ENCODE peak calls at places on chromosomes 1 and 21, in six cellular contexts. O is SK-N-SH, M is K562, H is H1, S is HepG2, Z is GM12878. P is an unnamed sample.

GRCh38 chr1:23166854-23167253 is 1.8 kb downstream of the LUZP1 start:
- DNase-seq in Z (no peak), M (no peak), S (no peak), H (no peak), O (no peak), P (no peak)

GRCh38 chr1:56202743-56203142 is 376.6 kb downstream of the PLPP3 start:
- DNase-seq in S (no peak), H (no peak), M (no peak), Z (no peak), O (no peak), P (no peak)

GRCh38 chr1:204357551-204357950 is 2.2 kb downstream of the PLEKHA6 start:
- DNase-seq in Z (no peak), H (no peak), O (peak; percentile 33), M (peak; percentile 45), S (no peak), P (no peak)

GRCh38 chr21:41667136-41667535 is 99.7 kb downstream of the RIPK4 start:
- DNase-seq in O (no peak), S (no peak), Z (no peak), H (no peak), M (no peak), P (no peak)

GRCh38 chr1:226708342-226708780 is 30.7 kb downstream of the ITPKB start:
- DNase-seq in Z (no peak), O (no peak), S (no peak), H (no peak), M (no peak), P (no peak)

GRCh38 chr1:171754381-171754705 is 12.5 kb upstream of the VAMP4 start:
- DNase-seq in H (no peak), O (no peak), S (no peak), Z (no peak), M (peak; percentile 50), P (no peak)

GRCh38 chr1:48031676-48032075 is 34.5 kb upstream of the TRABD2B start:
- DNase-seq in O (no peak), S (no peak), H (no peak), M (no peak), Z (no peak), P (no peak)

GRCh38 chr1:2194319-2194897 is at the start of gene FAAP20:
- DNase-seq in Z (no peak), M (peak; percentile 91), O (peak; percentile 93), H (no peak), S (peak; percentile 24), P (peak; percentile 26)

GRCh38 chr21:23475518-23476189 is 2131.6 kb downstream of the MRPL39 start:
- DNase-seq in Z (no peak), S (no peak), O (peak; percentile 28), H (no peak), M (no peak), P (no peak)

GRCh38 chr1:209552406-209553264 is 30.9 kb upstream of the CAMK1G start:
- DNase-seq in H (no peak), O (no peak), Z (no peak), M (no peak), S (no peak), P (no peak)

GRCh38 chr1:17441265-17441992 is 2.0 kb upstream of the RCC2 start:
- DNase-seq in H (no peak), O (no peak), M (no peak), Z (no peak), S (no peak), P (peak; percentile 67)

GRCh38 chr1:19044975-19045831 is 88.7 kb upstream of the IFFO2 start:
- DNase-seq in H (no peak), S (no peak), M (no peak), O (peak; percentile 3), Z (no peak), P (no peak)

GRCh38 chr1:41588334-41588875 is 103.9 kb upstream of the EDN2 start:
- DNase-seq in H (no peak), S (no peak), O (no peak), Z (no peak), M (no peak), P (no peak)

GRCh38 chr1:171769171-171769570 is 12.3 kb upstream of the METTL13 start:
- DNase-seq in Z (no peak), O (no peak), M (no peak), S (no peak), H (no peak), P (no peak)

GRCh38 chr1:161725888-161726630 is 4.7 kb downstream of the FCRLB start:
- DNase-seq in M (peak; percentile 35), O (peak; percentile 64), S (peak; percentile 23), H (peak; percentile 77), Z (no peak), P (no peak)

GRCh38 chr1:60972841-60973364 is 109.5 kb upstream of the NFIA start:
- DNase-seq in O (no peak), S (peak; percentile 75), H (no peak), M (peak; percentile 43), Z (no peak), P (no peak)

GRCh38 chr1:23178931-23179330 is 10.3 kb upstream of the LUZP1 start:
- DNase-seq in H (no peak), S (no peak), Z (no peak), O (peak; percentile 38), M (peak; percentile 41), P (no peak)

GRCh38 chr1:10917513-10918454 is 94.7 kb upstream of the TARDBP start:
- DNase-seq in M (no peak), O (no peak), H (no peak), Z (no peak), S (no peak), P (no peak)

GRCh38 chr1:203467550-203467921 is 8.1 kb upstream of the PRELP start:
- DNase-seq in O (no peak), H (no peak), S (no peak), Z (no peak), M (no peak), P (no peak)

GRCh38 chr1:220217383-220217988 is 54.8 kb downstream of the RAB3GAP2 start:
- DNase-seq in O (no peak), Z (no peak), M (peak; percentile 42), H (no peak), S (peak; percentile 25), P (peak; percentile 4)

GRCh38 chr1:87841332-87841731 is 512.7 kb downstream of the LMO4 start:
- DNase-seq in S (no peak), M (no peak), H (no peak), O (no peak), Z (no peak), P (no peak)

GRCh38 chr1:57229998-57230397 is 193.9 kb downstream of the DAB1 start:
- DNase-seq in Z (no peak), M (no peak), O (no peak), H (no peak), S (no peak), P (no peak)

GRCh38 chr1:154840557-154841176 is 29.4 kb downstream of the KCNN3 start:
- DNase-seq in S (no peak), O (no peak), H (no peak), Z (no peak), M (no peak), P (no peak)

GRCh38 chr1:87314101-87314500 is 14.6 kb upstream of the LMO4 start:
- DNase-seq in H (no peak), Z (no peak), M (no peak), O (no peak), S (no peak), P (no peak)

GRCh38 chr1:219708919-219709318 is 96.0 kb upstream of the ZC3H11B start:
- DNase-seq in Z (no peak), O (no peak), M (peak; percentile 41), S (no peak), H (no peak), P (no peak)

GRCh38 chr21:15515908-15516307 is 213.9 kb upstream of the USP25 start:
- DNase-seq in Z (no peak), M (no peak), H (no peak), O (no peak), S (no peak), P (no peak)

GRCh38 chr1:52424757-52425265 is 20.4 kb downstream of the PRPF38A start:
- DNase-seq in Z (no peak), O (no peak), S (no peak), H (no peak), M (no peak), P (no peak)

GRCh38 chr1:199283814-199284213 is 645.0 kb downstream of the PTPRC start:
- DNase-seq in M (no peak), S (no peak), Z (no peak), H (no peak), O (no peak), P (no peak)

GRCh38 chr1:3507636-3508275 is 53.3 kb downstream of the ARHGEF16 start:
- DNase-seq in H (no peak), M (no peak), Z (no peak), S (no peak), O (no peak), P (no peak)

GRCh38 chr21:44818636-44819011 is 762 bp upstream of the SUMO3 start:
- DNase-seq in Z (no peak), M (no peak), S (no peak), H (no peak), O (no peak), P (no peak)

GRCh38 chr1:88661188-88661587 is 22.9 kb upstream of the PKN2 start:
- DNase-seq in O (no peak), M (no peak), H (no peak), Z (no peak), S (no peak), P (no peak)

GRCh38 chr1:62601412-62601971 is 4.2 kb downstream of the ANGPTL3 start:
- DNase-seq in S (no peak), Z (no peak), M (no peak), H (no peak), O (no peak), P (no peak)

GRCh38 chr1:153539395-153540093 is 1.2 kb downstream of the S100A5 start:
- DNase-seq in H (no peak), S (no peak), O (no peak), Z (no peak), M (no peak), P (no peak)
- H3K9ac ChIP-seq in H (no peak overlapping the region), S (no peak overlapping the region), O (no peak overlapping the region), Z (no peak overlapping the region), M (no peak overlapping the region), P (no peak overlapping the region)

DNA sequence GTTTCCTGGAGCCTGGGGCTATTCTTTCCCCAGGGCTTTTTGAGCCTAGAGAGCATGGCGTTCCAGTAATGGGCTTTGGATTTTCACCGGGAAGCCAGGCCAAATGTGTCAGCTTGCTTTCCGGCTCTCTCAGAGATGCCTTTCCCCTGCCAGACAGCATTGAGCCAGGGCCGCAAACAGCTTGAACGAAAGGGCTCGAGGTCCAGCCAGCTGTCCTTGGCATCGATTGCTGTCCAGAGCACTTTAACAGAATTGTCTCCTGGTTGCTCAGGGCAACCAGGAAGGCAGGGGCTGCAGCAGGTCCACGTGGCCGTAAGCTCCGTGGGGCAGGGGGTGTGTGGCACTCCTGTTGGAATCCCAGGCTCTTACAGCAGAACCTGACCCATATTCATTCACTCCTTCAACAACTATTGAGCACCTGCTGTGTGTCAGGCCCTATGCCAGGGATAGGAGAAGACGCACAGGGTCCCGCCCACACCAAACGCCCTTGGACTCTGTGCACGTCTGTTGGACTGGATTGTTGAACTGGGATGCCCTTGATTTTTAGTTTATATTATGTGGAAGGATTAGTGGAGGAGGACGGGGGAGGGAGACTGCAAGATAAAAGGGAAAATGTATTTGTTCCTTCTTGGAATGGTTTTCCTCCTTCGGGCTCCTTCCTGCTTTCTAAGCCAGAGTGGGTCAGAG is 38.8 kb upstream of the EFHD2 start:
- DNase-seq in S (peak; percentile 61), M (no peak), H (no peak), O (peak; percentile 40), Z (no peak), P (no peak)
- TF ChIP-seq JUND in S (no peak), M (no peak), H (no peak), O (no peak), Z (no peak), P (no peak)

GRCh38 chr1:160149706-160150105 is 1.7 kb upstream of the ATP1A4 start:
- DNase-seq in Z (no peak), M (no peak), O (no peak), S (no peak), H (no peak), P (no peak)
- TF ChIP-seq MAX in Z (no peak), M (no peak), O (no peak), S (no peak), H (no peak), P (no peak)

GRCh38 chr1:178575611-178576331 is 62.9 kb downstream of the TEX35 start:
- DNase-seq in H (no peak), O (no peak), Z (peak; percentile 19), S (no peak), M (no peak), P (no peak)
- H3K9ac ChIP-seq in H (peak overlapping the region; percentile 56), O (no peak overlapping the region), Z (no peak overlapping the region), S (no peak overlapping the region), M (no peak overlapping the region), P (no peak overlapping the region)

P was measured in HCT116.